ENCODE peak calls at places on chromosomes 6 and 20, in four cellular contexts. One of them, this sample, is unnamed.
A peak's percentile ranks its signal among the peaks of the same experiment; 100 is the strongest.

GRCh38 chr20:22180244-22180643 is 404.1 kb downstream of the FOXA2 start:
- DNase-seq in GM12878: no peak
- DNase-seq in K562: peak; percentile 27
- DNase-seq in GM12891: no peak
- DNase-seq in this sample: no peak

GRCh38 chr6:4055420-4056041 is 23.4 kb downstream of the FAM217A start:
- DNase-seq in GM12878: no peak
- DNase-seq in K562: peak; percentile 61
- DNase-seq in GM12891: no peak
- DNase-seq in this sample: no peak

GRCh38 chr6:157657754-157658153 is 165.3 kb upstream of the SNX9 start:
- DNase-seq in GM12878: no peak
- DNase-seq in K562: no peak
- DNase-seq in GM12891: no peak
- DNase-seq in this sample: no peak

GRCh38 chr6:159874475-159874874 is 16.3 kb upstream of the MAS1 start:
- DNase-seq in GM12878: no peak
- DNase-seq in K562: no peak
- DNase-seq in GM12891: no peak
- DNase-seq in this sample: no peak

GRCh38 chr6:474454-475185 is 83.1 kb downstream of the IRF4 start:
- DNase-seq in GM12878: peak; percentile 59
- DNase-seq in K562: no peak
- DNase-seq in GM12891: peak; percentile 72
- DNase-seq in this sample: peak; percentile 17

GRCh38 chr20:62938105-62938888 is at the start of gene GID8:
- DNase-seq in GM12878: no peak
- DNase-seq in K562: peak; percentile 61
- DNase-seq in GM12891: no peak
- DNase-seq in this sample: no peak

GRCh38 chr6:112144145-112144926 is 56.9 kb downstream of the FAM229B start:
- DNase-seq in GM12878: no peak
- DNase-seq in K562: no peak
- DNase-seq in GM12891: no peak
- DNase-seq in this sample: no peak

GRCh38 chr6:21856844-21857243 is 263.3 kb downstream of the SOX4 start:
- DNase-seq in GM12878: no peak
- DNase-seq in K562: no peak
- DNase-seq in GM12891: no peak
- DNase-seq in this sample: no peak

GRCh38 chr6:13373488-13373886 is 45.1 kb upstream of the TBC1D7 start:
- DNase-seq in GM12878: no peak
- DNase-seq in K562: no peak
- DNase-seq in GM12891: no peak
- DNase-seq in this sample: no peak

GRCh38 chr6:21357262-21357661 is 236.3 kb upstream of the SOX4 start:
- DNase-seq in GM12878: no peak
- DNase-seq in K562: no peak
- DNase-seq in GM12891: no peak
- DNase-seq in this sample: no peak

GRCh38 chr6:6834356-6835342 is 246.1 kb downstream of the LY86 start:
- DNase-seq in GM12878: no peak
- DNase-seq in K562: no peak
- DNase-seq in GM12891: no peak
- DNase-seq in this sample: peak; percentile 21

GRCh38 chr20:32820698-32821378 is 1.1 kb downstream of the MAPRE1 start:
- DNase-seq in GM12878: no peak
- DNase-seq in K562: no peak
- DNase-seq in GM12891: no peak
- DNase-seq in this sample: no peak

GRCh38 chr6:57267586-57268293 is 45.6 kb upstream of the RAB23 start:
- DNase-seq in GM12878: peak; percentile 8
- DNase-seq in K562: peak; percentile 48
- DNase-seq in GM12891: no peak
- DNase-seq in this sample: peak; percentile 26

GRCh38 chr6:169620171-169621125 is 81.4 kb downstream of the WDR27 start:
- DNase-seq in GM12878: no peak
- DNase-seq in K562: no peak
- DNase-seq in GM12891: no peak
- DNase-seq in this sample: no peak

GRCh38 chr20:35618372-35619131 is 2.9 kb downstream of the SPAG4 start:
- DNase-seq in GM12878: no peak
- DNase-seq in K562: no peak
- DNase-seq in GM12891: no peak
- DNase-seq in this sample: no peak

GRCh38 chr6:118708055-118708454 is 56.7 kb upstream of the CEP85L start:
- DNase-seq in GM12878: no peak
- DNase-seq in K562: peak; percentile 29
- DNase-seq in GM12891: no peak
- DNase-seq in this sample: no peak

GRCh38 chr6:164569503-164569902 is 739.9 kb downstream of the C6orf118 start:
- DNase-seq in GM12878: no peak
- DNase-seq in K562: no peak
- DNase-seq in GM12891: no peak
- DNase-seq in this sample: no peak

GRCh38 chr6:167078745-167079144 is 44.2 kb upstream of the CCR6 start:
- DNase-seq in GM12878: no peak
- DNase-seq in K562: no peak
- DNase-seq in GM12891: no peak
- DNase-seq in this sample: no peak

GRCh38 chr20:59470521-59470920 is 133.8 kb upstream of the PHACTR3 start:
- DNase-seq in GM12878: no peak
- DNase-seq in K562: no peak
- DNase-seq in GM12891: no peak
- DNase-seq in this sample: no peak

GRCh38 chr20:58623579-58624473 is 27.3 kb upstream of the STX16 start:
- DNase-seq in GM12878: no peak
- DNase-seq in K562: peak; percentile 91
- DNase-seq in GM12891: no peak
- DNase-seq in this sample: no peak

GRCh38 chr6:125853740-125854139 is 63.0 kb downstream of the NCOA7 start:
- DNase-seq in GM12878: no peak
- DNase-seq in K562: no peak
- DNase-seq in GM12891: no peak
- DNase-seq in this sample: no peak

GRCh38 chr6:133040025-133040838 is 200.9 kb upstream of the EYA4 start:
- DNase-seq in GM12878: no peak
- DNase-seq in K562: peak; percentile 8
- DNase-seq in GM12891: no peak
- DNase-seq in this sample: no peak

GRCh38 chr6:6599468-6599873 is 11.0 kb downstream of the LY86 start:
- DNase-seq in GM12878: no peak
- DNase-seq in K562: no peak
- DNase-seq in GM12891: no peak
- DNase-seq in this sample: no peak

GRCh38 chr6:99093781-99094180 is 146.0 kb upstream of the FBXL4 start:
- DNase-seq in GM12878: no peak
- DNase-seq in K562: no peak
- DNase-seq in GM12891: no peak
- DNase-seq in this sample: no peak

GRCh38 chr20:8060977-8061376 is 41.4 kb upstream of the TMX4 start:
- DNase-seq in GM12878: no peak
- DNase-seq in K562: no peak
- DNase-seq in GM12891: no peak
- DNase-seq in this sample: no peak

GRCh38 chr6:106117579-106117978 is 31.4 kb downstream of the PRDM1 start:
- DNase-seq in GM12878: no peak
- DNase-seq in K562: no peak
- DNase-seq in GM12891: no peak
- DNase-seq in this sample: no peak

GRCh38 chr6:3014675-3015066 is 15.0 kb downstream of the NQO2 start:
- DNase-seq in GM12878: no peak
- DNase-seq in K562: no peak
- DNase-seq in GM12891: no peak
- DNase-seq in this sample: no peak

GRCh38 chr6:142845624-142846458 is 99.1 kb downstream of the HIVEP2 start:
- DNase-seq in GM12878: no peak
- DNase-seq in K562: no peak
- DNase-seq in GM12891: no peak
- DNase-seq in this sample: no peak

GRCh38 chr6:170048615-170049256 is 242.1 kb downstream of the DLL1 start:
- DNase-seq in GM12878: no peak
- DNase-seq in K562: no peak
- DNase-seq in GM12891: no peak
- DNase-seq in this sample: peak; percentile 59

DNA sequence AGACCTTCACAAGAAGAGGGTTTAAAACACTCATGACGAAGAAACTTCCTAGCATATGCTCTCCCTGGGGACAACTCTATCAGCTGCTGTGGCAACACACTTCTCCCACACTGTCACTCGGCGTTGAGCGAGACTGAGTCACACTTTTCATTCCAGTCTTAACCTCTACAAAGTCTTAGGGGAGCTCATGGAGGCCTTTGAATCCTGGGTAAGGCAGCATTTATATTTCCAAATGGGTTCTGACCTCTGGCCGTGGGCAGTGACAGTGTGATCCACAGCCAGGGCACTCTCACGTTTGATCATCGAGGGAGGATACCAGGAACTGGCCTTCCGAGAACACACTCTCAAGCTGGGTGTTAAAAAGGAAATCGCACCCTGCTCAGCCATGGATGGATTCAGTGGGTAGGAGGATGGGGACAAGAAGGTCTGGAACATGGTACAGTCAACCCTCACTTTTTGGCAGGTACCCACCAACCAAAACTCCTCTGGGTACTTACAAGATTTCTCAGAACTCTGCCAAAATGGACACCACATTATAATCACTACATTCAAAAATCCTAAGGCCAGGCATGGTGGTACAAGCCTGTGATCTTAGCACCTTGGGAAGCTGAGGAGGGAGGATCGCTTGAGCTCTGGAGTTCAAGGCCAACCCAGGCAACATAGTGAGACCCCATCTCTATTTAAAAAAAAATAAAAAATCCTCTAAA is 19.6 kb downstream of the RRBP1 start:
- DNase-seq in GM12878: no peak
- DNase-seq in K562: no peak
- DNase-seq in GM12891: no peak
- DNase-seq in this sample: no peak
- TF ChIP-seq SPI1 in GM12878: no peak
- TF ChIP-seq SPI1 in K562: no peak
- TF ChIP-seq SPI1 in GM12891: no peak
- TF ChIP-seq SPI1 in this sample: no peak

DNA sequence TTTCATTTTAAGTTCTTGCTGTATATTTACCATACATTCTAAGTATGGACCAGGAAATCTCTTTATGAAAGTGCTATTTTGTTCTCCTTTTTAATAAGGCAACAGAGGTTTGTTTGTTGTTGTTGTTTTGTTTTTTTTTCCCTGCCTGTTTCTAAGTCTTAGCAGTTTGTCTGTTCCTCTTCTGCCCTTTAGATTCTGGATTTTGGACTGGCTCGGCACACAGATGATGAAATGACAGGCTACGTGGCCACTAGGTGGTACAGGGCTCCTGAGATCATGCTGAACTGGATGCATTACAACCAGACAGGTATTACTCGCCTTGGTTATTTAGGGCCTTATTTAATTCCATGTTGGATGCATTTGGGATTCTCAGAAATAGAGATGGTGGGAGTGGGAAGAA is 48.0 kb downstream of the MAPK14 start:
- DNase-seq in GM12878: no peak
- DNase-seq in K562: peak; percentile 46
- DNase-seq in GM12891: no peak
- DNase-seq in this sample: peak; percentile 45
- TF ChIP-seq SPI1 in GM12878: no peak
- TF ChIP-seq SPI1 in K562: no peak
- TF ChIP-seq SPI1 in GM12891: no peak
- TF ChIP-seq SPI1 in this sample: no peak

GRCh38 chr20:37945034-37945660 is 42.2 kb downstream of the VSTM2L start:
- DNase-seq in GM12878: no peak
- DNase-seq in K562: no peak
- DNase-seq in GM12891: no peak
- DNase-seq in this sample: no peak
- TF ChIP-seq SPI1 in GM12878: no peak
- TF ChIP-seq SPI1 in K562: no peak
- TF ChIP-seq SPI1 in GM12891: no peak
- TF ChIP-seq SPI1 in this sample: no peak

GRCh38 chr6:90788781-90789180 is 201.9 kb upstream of the MAP3K7 start:
- DNase-seq in GM12878: no peak
- DNase-seq in K562: no peak
- DNase-seq in GM12891: no peak
- DNase-seq in this sample: no peak

GRCh38 chr6:90790696-90791095 is 203.8 kb upstream of the MAP3K7 start:
- DNase-seq in GM12878: no peak
- DNase-seq in K562: no peak
- DNase-seq in GM12891: no peak
- DNase-seq in this sample: no peak

GRCh38 chr6:90787411-90787810 is 200.5 kb upstream of the MAP3K7 start:
- DNase-seq in GM12878: no peak
- DNase-seq in K562: no peak
- DNase-seq in GM12891: no peak
- DNase-seq in this sample: no peak

GRCh38 chr6:90793771-90794170 is 206.9 kb upstream of the MAP3K7 start:
- DNase-seq in GM12878: no peak
- DNase-seq in K562: no peak
- DNase-seq in GM12891: no peak
- DNase-seq in this sample: no peak

GRCh38 chr6:90790058-90790457 is 203.2 kb upstream of the MAP3K7 start:
- DNase-seq in GM12878: no peak
- DNase-seq in K562: no peak
- DNase-seq in GM12891: no peak
- DNase-seq in this sample: no peak
- TF ChIP-seq SPI1 in GM12878: no peak
- TF ChIP-seq SPI1 in K562: no peak
- TF ChIP-seq SPI1 in GM12891: no peak
- TF ChIP-seq SPI1 in this sample: no peak

GRCh38 chr6:134754013-134754690 is 195.7 kb downstream of the ALDH8A1 start:
- DNase-seq in GM12878: no peak
- DNase-seq in K562: no peak
- DNase-seq in GM12891: no peak
- DNase-seq in this sample: no peak
- TF ChIP-seq SPI1 in GM12878: no peak
- TF ChIP-seq SPI1 in K562: no peak
- TF ChIP-seq SPI1 in GM12891: no peak
- TF ChIP-seq SPI1 in this sample: no peak

GRCh38 chr6:14819001-14819400 is 426.9 kb upstream of the JARID2 start:
- DNase-seq in GM12878: no peak
- DNase-seq in K562: no peak
- DNase-seq in GM12891: no peak
- DNase-seq in this sample: no peak

GRCh38 chr6:14818422-14818884 is 427.4 kb upstream of the JARID2 start:
- DNase-seq in GM12878: no peak
- DNase-seq in K562: no peak
- DNase-seq in GM12891: no peak
- DNase-seq in this sample: no peak

GRCh38 chr6:14819840-14820420 is 425.9 kb upstream of the JARID2 start:
- DNase-seq in GM12878: no peak
- DNase-seq in K562: no peak
- DNase-seq in GM12891: no peak
- DNase-seq in this sample: no peak

GRCh38 chr6:14816106-14816864 is 429.6 kb upstream of the JARID2 start:
- DNase-seq in GM12878: no peak
- DNase-seq in K562: no peak
- DNase-seq in GM12891: no peak
- DNase-seq in this sample: no peak

GRCh38 chr6:14817068-14817467 is 428.8 kb upstream of the JARID2 start:
- DNase-seq in GM12878: no peak
- DNase-seq in K562: no peak
- DNase-seq in GM12891: no peak
- DNase-seq in this sample: no peak
- TF ChIP-seq SPI1 in GM12878: no peak
- TF ChIP-seq SPI1 in K562: no peak
- TF ChIP-seq SPI1 in GM12891: no peak
- TF ChIP-seq SPI1 in this sample: no peak

GRCh38 chr6:12288844-12289654 is 1.1 kb upstream of the EDN1 start:
- DNase-seq in GM12878: peak; percentile 62
- DNase-seq in K562: peak; percentile 78
- DNase-seq in GM12891: peak; percentile 46
- DNase-seq in this sample: no peak
- TF ChIP-seq SPI1 in GM12878: no peak
- TF ChIP-seq SPI1 in K562: no peak
- TF ChIP-seq SPI1 in GM12891: no peak
- TF ChIP-seq SPI1 in this sample: no peak

This sample was measured in HL-60.